ENCODE peak calls at places on chromosomes 4 and X, in four cellular contexts. U, L, I and M are unnamed samples.

GRCh38 chr4:102036619-102037376 is 246.3 kb downstream of the BANK1 start:
- DNase-seq in U (no peak), I (no peak), L (no peak), M (peak)

GRCh38 chrX:17656035-17656418 is 81.3 kb upstream of the SCML1 start:
- DNase-seq in U (peak), I (no peak), L (no peak), M (no peak)

GRCh38 chr4:150682126-150682525 is 100.2 kb downstream of the MAB21L2 start:
- DNase-seq in I (no peak), L (no peak), U (no peak), M (no peak)

GRCh38 chr4:143420227-143420626 is 83.6 kb downstream of the GAB1 start:
- DNase-seq in L (no peak), I (no peak), U (no peak), M (no peak)

GRCh38 chr4:152938237-152938969 is 2.3 kb downstream of the FHDC1 start:
- DNase-seq in U (no peak), I (no peak), L (no peak), M (no peak)

GRCh38 chr4:149279331-149279730 is 536.3 kb downstream of the IQCM start:
- DNase-seq in L (no peak), U (no peak), I (no peak), M (no peak)

GRCh38 chrX:154818916-154819770 is 13.9 kb upstream of the MPP1 start:
- DNase-seq in U (no peak), L (no peak), I (peak), M (no peak)

GRCh38 chr4:164700471-164700870 is 53.5 kb upstream of the SMIM31 start:
- DNase-seq in I (peak), U (peak), L (peak), M (peak)

GRCh38 chrX:97597954-97598353 is 714.2 kb downstream of the RPA4 start:
- DNase-seq in I (no peak), L (no peak), U (no peak), M (peak)

GRCh38 chr4:95155759-95156451 is 392.9 kb downstream of the UNC5C start:
- DNase-seq in L (peak), I (peak), U (peak), M (peak)

GRCh38 chr4:2860391-2861348 is 17.0 kb downstream of the ADD1 start:
- DNase-seq in L (no peak), I (no peak), U (no peak), M (peak)

GRCh38 chrX:107826286-107827136 is 845 bp downstream of the MID2 start:
- DNase-seq in I (peak), U (peak), L (peak), M (peak)

GRCh38 chr4:6909970-6910339 is 329 bp downstream of the TBC1D14 start:
- DNase-seq in L (peak), U (no peak), I (peak), M (no peak)

GRCh38 chrX:72539822-72540221 is 32.8 kb downstream of the HDAC8 start:
- DNase-seq in L (no peak), U (no peak), I (no peak), M (peak)

GRCh38 chrX:103861200-103861599 is 29.1 kb upstream of the RAB9B start:
- DNase-seq in U (no peak), I (no peak), L (peak), M (no peak)

GRCh38 chr4:14458463-14458862 is 543.8 kb upstream of the CPEB2 start:
- DNase-seq in I (no peak), U (no peak), L (no peak), M (no peak)

GRCh38 chr4:139392797-139393196 is 61.1 kb upstream of the RAB33B start:
- DNase-seq in I (no peak), U (no peak), L (peak), M (no peak)

GRCh38 chr4:7347981-7348380 is 86.7 kb downstream of the PSAPL1 start:
- DNase-seq in L (peak), I (no peak), U (no peak), M (no peak)

GRCh38 chrX:42992199-42992943 is 214.4 kb upstream of the PPP1R2C start:
- DNase-seq in I (no peak), U (no peak), L (peak), M (peak)

GRCh38 chr4:41216294-41217019 is 2.1 kb upstream of the APBB2 start:
- DNase-seq in U (peak), L (peak), I (peak), M (peak)

GRCh38 chrX:102746134-102746584 is 25.6 kb downstream of the GPRASP3 start:
- DNase-seq in I (no peak), U (peak), L (no peak), M (peak)

GRCh38 chr4:107619731-107620130 is 100.3 kb downstream of the PAPSS1 start:
- DNase-seq in I (no peak), U (no peak), L (no peak), M (no peak)

GRCh38 chr4:92646826-92647225 is 343.1 kb downstream of the GRID2 start:
- DNase-seq in L (no peak), U (no peak), I (no peak), M (no peak)

GRCh38 chr4:6507345-6507744 is 34.9 kb upstream of the PPP2R2C start:
- DNase-seq in U (no peak), L (no peak), I (no peak), M (no peak)

GRCh38 chr4:82989567-82990429 is 20.8 kb downstream of the LIN54 start:
- DNase-seq in L (no peak), I (no peak), U (no peak), M (no peak)

GRCh38 chr4:20430555-20430954 is 178.8 kb downstream of the SLIT2 start:
- DNase-seq in L (peak), U (no peak), I (no peak), M (peak)

GRCh38 chrX:133056341-133056740 is 40.6 kb downstream of the USP26 start:
- DNase-seq in U (no peak), L (peak), I (no peak), M (peak)

GRCh38 chrX:30488092-30488491 is 89.5 kb downstream of the TASL start:
- DNase-seq in L (peak), U (no peak), I (peak), M (peak)

GRCh38 chrX:19882066-19882775 is 5.2 kb downstream of the SH3KBP1 start:
- DNase-seq in U (no peak), I (no peak), L (no peak), M (peak)

GRCh38 chr4:174122705-174123104 is 160.8 kb downstream of the FBXO8 start:
- DNase-seq in I (no peak), U (no peak), L (no peak), M (no peak)

GRCh38 chrX:52923781-52924241 is 26.7 kb downstream of the FAM156B start:
- DNase-seq in U (no peak), I (peak), L (peak), M (no peak)

GRCh38 chr4:48543796-48544195 is 53.7 kb downstream of the ZAR1 start:
- DNase-seq in L (no peak), U (no peak), I (no peak), M (no peak)

GRCh38 chr4:184097815-184098214 is 119.9 kb downstream of the ENPP6 start:
- DNase-seq in L (no peak), U (no peak), I (no peak), M (no peak)

GRCh38 chr4:168636506-168637176 is 139.8 kb downstream of the PALLD start:
- DNase-seq in U (no peak), I (no peak), L (peak), M (no peak)
- H3K9ac ChIP-seq in U (peak), I (no peak), L (peak), M (no peak)

GRCh38 chrX:131827935-131828334 is 195.2 kb upstream of the STK26 start:
- DNase-seq in I (peak), L (peak), U (peak), M (peak)

GRCh38 chrX:131826572-131826971 is 196.5 kb upstream of the STK26 start:
- DNase-seq in U (no peak), I (no peak), L (no peak), M (no peak)

GRCh38 chrX:131831185-131831520 is 191.9 kb upstream of the STK26 start:
- DNase-seq in L (no peak), U (no peak), I (no peak), M (no peak)

GRCh38 chrX:131830400-131831184 is 192.5 kb upstream of the STK26 start:
- DNase-seq in L (peak), I (peak), U (peak), M (peak)

GRCh38 chrX:131828482-131828881 is 194.6 kb upstream of the STK26 start:
- DNase-seq in L (no peak), U (no peak), I (no peak), M (peak)
- H3K9ac ChIP-seq in L (peak), U (no peak), I (no peak), M (peak)

GRCh38 chrX:74535633-74536141 is 78.7 kb downstream of the RLIM start:
- DNase-seq in U (peak), L (peak), I (no peak), M (peak)
- H3K9ac ChIP-seq in U (no peak), L (peak), I (peak), M (no peak)

GRCh38 chr4:168319486-168320019 is 1.0 kb upstream of the DDX60 start:
- DNase-seq in U (no peak), I (no peak), L (no peak), M (peak)

GRCh38 chr4:168321006-168321405 is 2.5 kb upstream of the DDX60 start:
- DNase-seq in U (no peak), L (peak), I (no peak), M (no peak)

GRCh38 chr4:168318266-168318895 is at the start of gene DDX60:
- DNase-seq in U (peak), I (peak), L (peak), M (peak)
- H3K9ac ChIP-seq in U (peak), I (peak), L (peak), M (peak)

GRCh38 chr4:37872310-37872988 is 18.4 kb upstream of the TBC1D1 start:
- DNase-seq in U (no peak), L (no peak), I (peak), M (no peak)

GRCh38 chr4:37879365-37879764 is 11.5 kb upstream of the TBC1D1 start:
- DNase-seq in I (no peak), L (no peak), U (no peak), M (no peak)

GRCh38 chr4:37873383-37873782 is 17.5 kb upstream of the TBC1D1 start:
- DNase-seq in I (no peak), L (peak), U (no peak), M (no peak)

GRCh38 chr4:37876156-37876555 is 14.7 kb upstream of the TBC1D1 start:
- DNase-seq in I (no peak), U (no peak), L (no peak), M (no peak)
- H3K9ac ChIP-seq in I (no peak), U (no peak), L (no peak), M (no peak)

GRCh38 chrX:23659339-23659738 is 8.0 kb upstream of the PRDX4 start:
- DNase-seq in I (no peak), L (no peak), U (no peak), M (peak)
- H3K9ac ChIP-seq in I (peak), L (no peak), U (no peak), M (no peak)

DNA sequence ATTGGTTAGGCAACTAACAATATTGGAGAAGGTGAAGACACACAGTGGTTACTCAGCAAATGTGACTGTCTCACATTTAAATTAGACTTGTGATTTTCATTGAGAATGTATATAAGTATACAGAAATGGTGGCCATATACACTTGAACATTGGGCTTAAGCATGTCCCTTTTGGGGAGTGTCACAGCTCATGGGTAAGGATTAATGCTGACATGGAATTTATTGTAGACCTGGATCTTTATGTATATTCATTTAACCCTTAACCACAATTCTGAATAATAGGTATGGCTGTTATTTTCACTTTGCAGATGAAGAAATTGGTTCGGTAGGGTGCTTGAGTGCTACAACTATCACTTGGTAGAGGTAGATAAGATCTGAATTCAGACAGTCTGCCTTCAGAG is 95.5 kb upstream of the WDFY3 start:
- DNase-seq in I (no peak), L (no peak), U (no peak), M (no peak)
- H3K9ac ChIP-seq in I (no peak), L (no peak), U (no peak), M (no peak)